ENCODE peak calls at places on chromosomes 12 and 14, in eight cellular contexts. G is upper lobe of right lung, I is GM23338, L is cardiac fibroblast, Q is stomach, B is brain microvascular endothelial cell, A is ovary, Y is bronchial epithelial cell. X is an unnamed sample.
A peak's percentile ranks its signal among the peaks of the same experiment; 100 is the strongest.

GRCh38 chr14:94157195-94157594 is 16.9 kb upstream of the PPP4R4 start:
- DNase-seq in G (no peak), I (no peak), L (no peak), Q (no peak), B (no peak), A (no peak), Y (no peak), X (no peak)

GRCh38 chr12:118160536-118160935 is 24.6 kb downstream of the PEBP1 start:
- DNase-seq in G (no peak), I (no peak), L (no peak), Q (no peak), B (no peak), A (no peak), Y (no peak), X (no peak)

GRCh38 chr12:57460457-57461325 is 1.1 kb downstream of the GLI1 start:
- DNase-seq in G (no peak), I (peak; percentile 91), L (no peak), Q (no peak), B (no peak), A (peak; percentile 53), Y (no peak), X (no peak)

GRCh38 chr12:95380997-95381786 is 92.8 kb upstream of the METAP2 start:
- DNase-seq in G (no peak), I (no peak), L (peak; percentile 30), Q (no peak), B (no peak), A (no peak), Y (no peak), X (no peak)

GRCh38 chr12:122688291-122688690 is 14.9 kb downstream of the HCAR2 start:
- DNase-seq in G (no peak), I (no peak), L (no peak), Q (peak; percentile 60), B (no peak), A (no peak), Y (no peak), X (no peak)

GRCh38 chr12:130427381-130427887 is 89.7 kb downstream of the PIWIL1 start:
- DNase-seq in G (peak; percentile 13), I (no peak), L (no peak), Q (no peak), B (no peak), A (no peak), Y (no peak), X (no peak)

GRCh38 chr14:104350463-104351185 is 212.2 kb downstream of the KIF26A start:
- DNase-seq in G (no peak), I (no peak), L (no peak), Q (peak; percentile 19), B (no peak), A (peak; percentile 78), Y (no peak), X (no peak)

GRCh38 chr14:105502446-105503295 is 11.6 kb downstream of the TEDC1 start:
- DNase-seq in G (peak; percentile 46), I (no peak), L (no peak), Q (no peak), B (no peak), A (no peak), Y (no peak), X (no peak)

GRCh38 chr14:61034416-61035100 is 53.5 kb downstream of the SLC38A6 start:
- DNase-seq in G (no peak), I (no peak), L (no peak), Q (no peak), B (no peak), A (no peak), Y (peak; percentile 26), X (no peak)

GRCh38 chr12:66653801-66654200 is 25.1 kb downstream of the GRIP1 start:
- DNase-seq in G (no peak), I (peak; percentile 56), L (no peak), Q (no peak), B (no peak), A (no peak), Y (no peak), X (no peak)

GRCh38 chr12:31226639-31227038 is 99.3 kb downstream of the SINHCAF start:
- DNase-seq in G (no peak), I (no peak), L (no peak), Q (no peak), B (no peak), A (no peak), Y (no peak), X (no peak)

GRCh38 chr14:49880267-49881064 is 12.4 kb upstream of the ARF6 start:
- DNase-seq in G (no peak), I (no peak), L (no peak), Q (no peak), B (no peak), A (no peak), Y (no peak), X (no peak)

GRCh38 chr12:12357697-12358476 is 1.0 kb downstream of the BORCS5 start:
- DNase-seq in G (no peak), I (no peak), L (no peak), Q (no peak), B (peak; percentile 22), A (no peak), Y (no peak), X (no peak)

GRCh38 chr14:92425101-92425500 is 88.5 kb upstream of the RIN3 start:
- DNase-seq in G (no peak), I (no peak), L (peak; percentile 84), Q (no peak), B (peak; percentile 64), A (no peak), Y (peak; percentile 73), X (peak; percentile 54)

GRCh38 chr14:24279301-24280186 is 8.1 kb upstream of the RABGGTA start:
- DNase-seq in G (no peak), I (no peak), L (peak; percentile 20), Q (no peak), B (no peak), A (no peak), Y (peak; percentile 62), X (no peak)

GRCh38 chr14:34985740-34986139 is 2.9 kb downstream of the SRP54 start:
- DNase-seq in G (no peak), I (no peak), L (no peak), Q (no peak), B (no peak), A (no peak), Y (no peak), X (no peak)

GRCh38 chr14:34980337-34980900 is 2.4 kb upstream of the SRP54 start:
- DNase-seq in G (no peak), I (no peak), L (no peak), Q (no peak), B (no peak), A (no peak), Y (no peak), X (no peak)

GRCh38 chr14:34983148-34983760 is 462 bp downstream of the SRP54 start:
- DNase-seq in G (no peak), I (no peak), L (no peak), Q (no peak), B (no peak), A (no peak), Y (no peak), X (no peak)

GRCh38 chr14:34981743-34982420 is 910 bp upstream of the SRP54 start:
- DNase-seq in G (no peak), I (peak; percentile 43), L (peak; percentile 58), Q (no peak), B (peak; percentile 35), A (no peak), Y (no peak), X (no peak)

GRCh38 chr14:34982421-34983147 is at the start of gene SRP54:
- DNase-seq in G (peak; percentile 100), I (peak; percentile 100), L (peak; percentile 98), Q (peak; percentile 99), B (peak; percentile 96), A (peak; percentile 99), Y (peak; percentile 96), X (peak; percentile 96)
- TF ChIP-seq CTCF in G (no peak), I (no peak), L (peak; percentile 36), Q (no peak), B (peak; percentile 55), A (no peak), Y (peak; percentile 46), X (peak; percentile 26)

GRCh38 chr12:4176168-4176567 is 97.4 kb upstream of the CCND2 start:
- DNase-seq in G (no peak), I (no peak), L (no peak), Q (no peak), B (no peak), A (no peak), Y (no peak), X (no peak)
- H3K4me3 ChIP-seq in G (no peak overlapping the region), I (no peak overlapping the region), L (no peak overlapping the region), Q (no peak overlapping the region), B (no peak overlapping the region), A (no peak overlapping the region), Y (no peak overlapping the region), X (no peak overlapping the region)

DNA sequence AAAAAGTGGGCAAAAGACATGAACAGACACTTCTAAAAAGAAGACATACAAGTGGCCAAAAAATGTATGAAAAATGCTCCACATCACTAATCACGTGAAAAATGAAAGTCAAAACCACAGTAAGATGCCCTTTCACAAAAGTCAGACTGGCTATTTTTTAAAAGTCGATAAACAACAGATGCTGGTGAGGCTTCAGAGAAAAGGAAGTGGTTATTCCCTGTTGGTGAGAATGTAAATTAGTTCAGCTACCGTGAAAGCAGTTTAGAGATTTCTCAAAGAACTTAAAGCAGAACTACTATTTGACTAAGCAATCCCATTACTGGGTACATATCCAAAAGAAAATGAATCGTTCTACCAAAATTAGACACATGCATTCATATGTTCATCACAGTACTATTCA is 237.0 kb downstream of the KIF21A start:
- DNase-seq in G (no peak), I (no peak), L (no peak), Q (no peak), B (no peak), A (no peak), Y (no peak), X (no peak)
- TF ChIP-seq CTCF in G (no peak), I (no peak), L (no peak), Q (no peak), B (no peak), A (no peak), Y (no peak), X (no peak)

GRCh38 chr14:75979071-75979571 is 2.7 kb downstream of the TGFB3 start:
- DNase-seq in G (no peak), I (peak; percentile 76), L (peak; percentile 57), Q (no peak), B (no peak), A (peak; percentile 50), Y (no peak), X (peak; percentile 62)

GRCh38 chr14:75981826-75982723 is at the start of gene TGFB3:
- DNase-seq in G (peak; percentile 91), I (peak; percentile 88), L (peak; percentile 92), Q (peak; percentile 85), B (peak; percentile 88), A (peak; percentile 90), Y (peak; percentile 77), X (peak; percentile 92)

GRCh38 chr14:75981426-75981825 is 369 bp downstream of the TGFB3 start:
- DNase-seq in G (no peak), I (peak; percentile 61), L (no peak), Q (no peak), B (no peak), A (peak; percentile 39), Y (no peak), X (no peak)

GRCh38 chr14:75979641-75980422 is 2.0 kb downstream of the TGFB3 start:
- DNase-seq in G (no peak), I (no peak), L (no peak), Q (no peak), B (no peak), A (peak; percentile 36), Y (no peak), X (no peak)

DNA sequence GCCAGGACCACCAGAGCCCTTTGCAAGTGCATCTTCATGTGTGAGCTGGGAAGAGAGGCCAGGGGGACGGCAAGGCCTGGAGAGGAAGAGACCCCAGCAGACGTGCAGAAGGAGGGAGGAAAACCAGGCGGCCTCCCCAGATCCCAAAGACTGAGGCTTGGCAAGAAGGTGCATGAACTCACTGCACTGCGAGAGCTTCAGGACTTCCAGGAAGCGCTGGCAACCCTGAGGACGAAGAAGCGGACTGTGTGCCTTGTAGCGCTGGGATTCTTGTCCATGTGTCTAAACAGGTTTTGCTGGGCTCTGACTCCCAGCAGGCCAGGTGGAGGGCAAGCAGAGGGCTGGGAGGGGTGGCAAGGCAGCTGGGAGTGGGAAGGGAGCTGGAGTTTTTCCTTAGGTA is 939 bp downstream of the TGFB3 start:
- DNase-seq in G (no peak), I (no peak), L (no peak), Q (peak; percentile 47), B (no peak), A (peak; percentile 42), Y (peak; percentile 39), X (no peak)
- H3K4me3 ChIP-seq in G (peak overlapping the region; percentile 78), I (peak overlapping the region; percentile 97), L (peak overlapping the region; percentile 64), Q (peak overlapping the region; percentile 66), B (no peak overlapping the region), A (peak overlapping the region; percentile 86), Y (no peak overlapping the region), X (peak overlapping the region; percentile 60)

X was measured in AG10803.